ENCODE peak calls at places on chromosomes 16 and 17, in seven cellular contexts. One of them, this sample, is unnamed.

GRCh38 chr17:50265690-50266306 is 8.5 kb upstream of the TMEM92 start:
- DNase-seq in stimulated activated CD4-positive, alpha-beta T cell treated with anti-CD3 and anti-CD28 coated beads, Interleukin-4, amount 100 ng/mL, for 24 hours: no peak
- DNase-seq in Kasumi-1: no peak
- DNase-seq in foreskin fibroblast: no peak
- DNase-seq in heart right ventricle: no peak
- DNase-seq in dermis blood vessel endothelial cell: no peak
- DNase-seq in NCI-H2081: no peak
- DNase-seq in this sample: no peak

GRCh38 chr16:88454315-88455057 is 1.4 kb downstream of the ZFPM1 start:
- DNase-seq in stimulated activated CD4-positive, alpha-beta T cell treated with anti-CD3 and anti-CD28 coated beads, Interleukin-4, amount 100 ng/mL, for 24 hours: no peak
- DNase-seq in Kasumi-1: no peak
- DNase-seq in foreskin fibroblast: no peak
- DNase-seq in heart right ventricle: no peak
- DNase-seq in dermis blood vessel endothelial cell: peak
- DNase-seq in NCI-H2081: no peak
- DNase-seq in this sample: no peak

GRCh38 chr16:25037221-25037620 is 22.1 kb upstream of the ARHGAP17 start:
- DNase-seq in stimulated activated CD4-positive, alpha-beta T cell treated with anti-CD3 and anti-CD28 coated beads, Interleukin-4, amount 100 ng/mL, for 24 hours: no peak
- DNase-seq in Kasumi-1: no peak
- DNase-seq in foreskin fibroblast: no peak
- DNase-seq in heart right ventricle: no peak
- DNase-seq in dermis blood vessel endothelial cell: no peak
- DNase-seq in NCI-H2081: no peak
- DNase-seq in this sample: no peak

GRCh38 chr16:10661236-10661635 is 33.5 kb downstream of the TEKT5 start:
- DNase-seq in stimulated activated CD4-positive, alpha-beta T cell treated with anti-CD3 and anti-CD28 coated beads, Interleukin-4, amount 100 ng/mL, for 24 hours: no peak
- DNase-seq in Kasumi-1: no peak
- DNase-seq in foreskin fibroblast: no peak
- DNase-seq in heart right ventricle: no peak
- DNase-seq in dermis blood vessel endothelial cell: no peak
- DNase-seq in NCI-H2081: no peak
- DNase-seq in this sample: no peak

GRCh38 chr17:55641559-55642160 is 81.0 kb downstream of the TMEM100 start:
- DNase-seq in stimulated activated CD4-positive, alpha-beta T cell treated with anti-CD3 and anti-CD28 coated beads, Interleukin-4, amount 100 ng/mL, for 24 hours: peak
- DNase-seq in Kasumi-1: peak
- DNase-seq in foreskin fibroblast: peak
- DNase-seq in heart right ventricle: peak
- DNase-seq in dermis blood vessel endothelial cell: peak
- DNase-seq in NCI-H2081: no peak
- DNase-seq in this sample: no peak

GRCh38 chr16:81478876-81479496 is 34.4 kb downstream of the CMIP start:
- DNase-seq in stimulated activated CD4-positive, alpha-beta T cell treated with anti-CD3 and anti-CD28 coated beads, Interleukin-4, amount 100 ng/mL, for 24 hours: no peak
- DNase-seq in Kasumi-1: peak
- DNase-seq in foreskin fibroblast: no peak
- DNase-seq in heart right ventricle: peak
- DNase-seq in dermis blood vessel endothelial cell: peak
- DNase-seq in NCI-H2081: no peak
- DNase-seq in this sample: no peak

GRCh38 chr17:5097101-5097834 is 14.4 kb downstream of the ZNF232 start:
- DNase-seq in stimulated activated CD4-positive, alpha-beta T cell treated with anti-CD3 and anti-CD28 coated beads, Interleukin-4, amount 100 ng/mL, for 24 hours: no peak
- DNase-seq in Kasumi-1: no peak
- DNase-seq in foreskin fibroblast: no peak
- DNase-seq in heart right ventricle: peak
- DNase-seq in dermis blood vessel endothelial cell: no peak
- DNase-seq in NCI-H2081: no peak
- DNase-seq in this sample: no peak

GRCh38 chr17:54494731-54495715 is 405.6 kb upstream of the TOM1L1 start:
- DNase-seq in stimulated activated CD4-positive, alpha-beta T cell treated with anti-CD3 and anti-CD28 coated beads, Interleukin-4, amount 100 ng/mL, for 24 hours: no peak
- DNase-seq in Kasumi-1: no peak
- DNase-seq in foreskin fibroblast: no peak
- DNase-seq in heart right ventricle: no peak
- DNase-seq in dermis blood vessel endothelial cell: no peak
- DNase-seq in NCI-H2081: no peak
- DNase-seq in this sample: no peak

GRCh38 chr17:180380-181212 is 854 bp downstream of the DOC2B start:
- DNase-seq in stimulated activated CD4-positive, alpha-beta T cell treated with anti-CD3 and anti-CD28 coated beads, Interleukin-4, amount 100 ng/mL, for 24 hours: no peak
- DNase-seq in Kasumi-1: no peak
- DNase-seq in foreskin fibroblast: no peak
- DNase-seq in heart right ventricle: no peak
- DNase-seq in dermis blood vessel endothelial cell: no peak
- DNase-seq in NCI-H2081: no peak
- DNase-seq in this sample: no peak

GRCh38 chr17:21140911-21141310 is 14.1 kb downstream of the DHRS7B start:
- DNase-seq in stimulated activated CD4-positive, alpha-beta T cell treated with anti-CD3 and anti-CD28 coated beads, Interleukin-4, amount 100 ng/mL, for 24 hours: no peak
- DNase-seq in Kasumi-1: no peak
- DNase-seq in foreskin fibroblast: no peak
- DNase-seq in heart right ventricle: no peak
- DNase-seq in dermis blood vessel endothelial cell: no peak
- DNase-seq in NCI-H2081: no peak
- DNase-seq in this sample: no peak

GRCh38 chr17:10600551-10600950 is 51.1 kb upstream of the MYH2 start:
- DNase-seq in stimulated activated CD4-positive, alpha-beta T cell treated with anti-CD3 and anti-CD28 coated beads, Interleukin-4, amount 100 ng/mL, for 24 hours: no peak
- DNase-seq in Kasumi-1: no peak
- DNase-seq in foreskin fibroblast: peak
- DNase-seq in heart right ventricle: no peak
- DNase-seq in dermis blood vessel endothelial cell: peak
- DNase-seq in NCI-H2081: no peak
- DNase-seq in this sample: no peak

GRCh38 chr17:3575506-3575905 is 17.9 kb upstream of the TRPV3 start:
- DNase-seq in stimulated activated CD4-positive, alpha-beta T cell treated with anti-CD3 and anti-CD28 coated beads, Interleukin-4, amount 100 ng/mL, for 24 hours: no peak
- DNase-seq in Kasumi-1: no peak
- DNase-seq in foreskin fibroblast: peak
- DNase-seq in heart right ventricle: no peak
- DNase-seq in dermis blood vessel endothelial cell: no peak
- DNase-seq in NCI-H2081: no peak
- DNase-seq in this sample: no peak

GRCh38 chr16:273547-274421 is 2.0 kb downstream of the RGS11 start:
- DNase-seq in stimulated activated CD4-positive, alpha-beta T cell treated with anti-CD3 and anti-CD28 coated beads, Interleukin-4, amount 100 ng/mL, for 24 hours: no peak
- DNase-seq in Kasumi-1: no peak
- DNase-seq in foreskin fibroblast: no peak
- DNase-seq in heart right ventricle: no peak
- DNase-seq in dermis blood vessel endothelial cell: no peak
- DNase-seq in NCI-H2081: no peak
- DNase-seq in this sample: no peak

GRCh38 chr16:56477096-56477878 is 25.9 kb downstream of the OGFOD1 start:
- DNase-seq in stimulated activated CD4-positive, alpha-beta T cell treated with anti-CD3 and anti-CD28 coated beads, Interleukin-4, amount 100 ng/mL, for 24 hours: peak
- DNase-seq in Kasumi-1: peak
- DNase-seq in foreskin fibroblast: peak
- DNase-seq in heart right ventricle: no peak
- DNase-seq in dermis blood vessel endothelial cell: peak
- DNase-seq in NCI-H2081: no peak
- DNase-seq in this sample: no peak

GRCh38 chr16:3295783-3296182 is 9.4 kb downstream of the TIGD7 start:
- DNase-seq in stimulated activated CD4-positive, alpha-beta T cell treated with anti-CD3 and anti-CD28 coated beads, Interleukin-4, amount 100 ng/mL, for 24 hours: no peak
- DNase-seq in Kasumi-1: no peak
- DNase-seq in foreskin fibroblast: no peak
- DNase-seq in heart right ventricle: no peak
- DNase-seq in dermis blood vessel endothelial cell: no peak
- DNase-seq in NCI-H2081: no peak
- DNase-seq in this sample: no peak

GRCh38 chr17:40190197-40191021 is 13.1 kb downstream of the RAPGEFL1 start:
- DNase-seq in stimulated activated CD4-positive, alpha-beta T cell treated with anti-CD3 and anti-CD28 coated beads, Interleukin-4, amount 100 ng/mL, for 24 hours: peak
- DNase-seq in Kasumi-1: peak
- DNase-seq in foreskin fibroblast: no peak
- DNase-seq in heart right ventricle: no peak
- DNase-seq in dermis blood vessel endothelial cell: peak
- DNase-seq in NCI-H2081: no peak
- DNase-seq in this sample: no peak

GRCh38 chr16:31135535-31136286 is at the start of gene PRSS8:
- DNase-seq in stimulated activated CD4-positive, alpha-beta T cell treated with anti-CD3 and anti-CD28 coated beads, Interleukin-4, amount 100 ng/mL, for 24 hours: no peak
- DNase-seq in Kasumi-1: no peak
- DNase-seq in foreskin fibroblast: no peak
- DNase-seq in heart right ventricle: no peak
- DNase-seq in dermis blood vessel endothelial cell: no peak
- DNase-seq in NCI-H2081: no peak
- DNase-seq in this sample: no peak

GRCh38 chr16:15033309-15033707 is 22.6 kb downstream of the NTAN1 start:
- DNase-seq in stimulated activated CD4-positive, alpha-beta T cell treated with anti-CD3 and anti-CD28 coated beads, Interleukin-4, amount 100 ng/mL, for 24 hours: no peak
- DNase-seq in Kasumi-1: no peak
- DNase-seq in foreskin fibroblast: no peak
- DNase-seq in heart right ventricle: peak
- DNase-seq in dermis blood vessel endothelial cell: peak
- DNase-seq in NCI-H2081: no peak
- DNase-seq in this sample: no peak

GRCh38 chr16:22623351-22623781 is 112.7 kb downstream of the NPIPB5 start:
- DNase-seq in stimulated activated CD4-positive, alpha-beta T cell treated with anti-CD3 and anti-CD28 coated beads, Interleukin-4, amount 100 ng/mL, for 24 hours: no peak
- DNase-seq in Kasumi-1: no peak
- DNase-seq in foreskin fibroblast: peak
- DNase-seq in heart right ventricle: no peak
- DNase-seq in dermis blood vessel endothelial cell: no peak
- DNase-seq in NCI-H2081: no peak
- DNase-seq in this sample: no peak

GRCh38 chr16:16997349-16997748 is 473.4 kb downstream of the XYLT1 start:
- DNase-seq in stimulated activated CD4-positive, alpha-beta T cell treated with anti-CD3 and anti-CD28 coated beads, Interleukin-4, amount 100 ng/mL, for 24 hours: no peak
- DNase-seq in Kasumi-1: no peak
- DNase-seq in foreskin fibroblast: no peak
- DNase-seq in heart right ventricle: no peak
- DNase-seq in dermis blood vessel endothelial cell: no peak
- DNase-seq in NCI-H2081: no peak
- DNase-seq in this sample: no peak

GRCh38 chr17:50931003-50931878 is 65.1 kb upstream of the TOB1 start:
- DNase-seq in stimulated activated CD4-positive, alpha-beta T cell treated with anti-CD3 and anti-CD28 coated beads, Interleukin-4, amount 100 ng/mL, for 24 hours: peak
- DNase-seq in Kasumi-1: peak
- DNase-seq in foreskin fibroblast: peak
- DNase-seq in heart right ventricle: peak
- DNase-seq in dermis blood vessel endothelial cell: peak
- DNase-seq in NCI-H2081: peak
- DNase-seq in this sample: peak

GRCh38 chr16:82002831-82003230 is 8.4 kb downstream of the SDR42E1 start:
- DNase-seq in stimulated activated CD4-positive, alpha-beta T cell treated with anti-CD3 and anti-CD28 coated beads, Interleukin-4, amount 100 ng/mL, for 24 hours: no peak
- DNase-seq in Kasumi-1: no peak
- DNase-seq in foreskin fibroblast: no peak
- DNase-seq in heart right ventricle: no peak
- DNase-seq in dermis blood vessel endothelial cell: no peak
- DNase-seq in NCI-H2081: no peak
- DNase-seq in this sample: no peak

GRCh38 chr17:45852535-45853297 is 8.0 kb downstream of the SPPL2C start:
- DNase-seq in stimulated activated CD4-positive, alpha-beta T cell treated with anti-CD3 and anti-CD28 coated beads, Interleukin-4, amount 100 ng/mL, for 24 hours: peak
- DNase-seq in Kasumi-1: peak
- DNase-seq in foreskin fibroblast: peak
- DNase-seq in heart right ventricle: peak
- DNase-seq in dermis blood vessel endothelial cell: peak
- DNase-seq in NCI-H2081: peak
- DNase-seq in this sample: peak

GRCh38 chr17:29972277-29972676 is 30.8 kb downstream of the EFCAB5 start:
- DNase-seq in stimulated activated CD4-positive, alpha-beta T cell treated with anti-CD3 and anti-CD28 coated beads, Interleukin-4, amount 100 ng/mL, for 24 hours: no peak
- DNase-seq in Kasumi-1: no peak
- DNase-seq in foreskin fibroblast: no peak
- DNase-seq in heart right ventricle: no peak
- DNase-seq in dermis blood vessel endothelial cell: no peak
- DNase-seq in NCI-H2081: no peak
- DNase-seq in this sample: no peak

GRCh38 chr16:3131755-3132377 is 3.0 kb upstream of the ZNF213 start:
- DNase-seq in stimulated activated CD4-positive, alpha-beta T cell treated with anti-CD3 and anti-CD28 coated beads, Interleukin-4, amount 100 ng/mL, for 24 hours: peak
- DNase-seq in Kasumi-1: peak
- DNase-seq in foreskin fibroblast: no peak
- DNase-seq in heart right ventricle: no peak
- DNase-seq in dermis blood vessel endothelial cell: peak
- DNase-seq in NCI-H2081: no peak
- DNase-seq in this sample: no peak

GRCh38 chr17:42819939-42820535 is 4.0 kb downstream of the BECN1 start:
- DNase-seq in stimulated activated CD4-positive, alpha-beta T cell treated with anti-CD3 and anti-CD28 coated beads, Interleukin-4, amount 100 ng/mL, for 24 hours: peak
- DNase-seq in Kasumi-1: peak
- DNase-seq in foreskin fibroblast: no peak
- DNase-seq in heart right ventricle: peak
- DNase-seq in dermis blood vessel endothelial cell: peak
- DNase-seq in NCI-H2081: peak
- DNase-seq in this sample: peak

GRCh38 chr17:79946352-79947231 is 89.1 kb downstream of the TBC1D16 start:
- DNase-seq in stimulated activated CD4-positive, alpha-beta T cell treated with anti-CD3 and anti-CD28 coated beads, Interleukin-4, amount 100 ng/mL, for 24 hours: no peak
- DNase-seq in Kasumi-1: no peak
- DNase-seq in foreskin fibroblast: no peak
- DNase-seq in heart right ventricle: no peak
- DNase-seq in dermis blood vessel endothelial cell: no peak
- DNase-seq in NCI-H2081: no peak
- DNase-seq in this sample: no peak

GRCh38 chr17:19753661-19754463 is 5.8 kb upstream of the ALDH3A1 start:
- DNase-seq in stimulated activated CD4-positive, alpha-beta T cell treated with anti-CD3 and anti-CD28 coated beads, Interleukin-4, amount 100 ng/mL, for 24 hours: no peak
- DNase-seq in Kasumi-1: no peak
- DNase-seq in foreskin fibroblast: no peak
- DNase-seq in heart right ventricle: peak
- DNase-seq in dermis blood vessel endothelial cell: peak
- DNase-seq in NCI-H2081: no peak
- DNase-seq in this sample: peak

GRCh38 chr16:24358117-24358516 is 102.0 kb downstream of the CACNG3 start:
- DNase-seq in stimulated activated CD4-positive, alpha-beta T cell treated with anti-CD3 and anti-CD28 coated beads, Interleukin-4, amount 100 ng/mL, for 24 hours: no peak
- DNase-seq in Kasumi-1: no peak
- DNase-seq in foreskin fibroblast: no peak
- DNase-seq in heart right ventricle: no peak
- DNase-seq in dermis blood vessel endothelial cell: no peak
- DNase-seq in NCI-H2081: no peak
- DNase-seq in this sample: no peak

GRCh38 chr16:10368984-10369551 is 16.8 kb upstream of the ATF7IP2 start:
- DNase-seq in stimulated activated CD4-positive, alpha-beta T cell treated with anti-CD3 and anti-CD28 coated beads, Interleukin-4, amount 100 ng/mL, for 24 hours: no peak
- DNase-seq in Kasumi-1: no peak
- DNase-seq in foreskin fibroblast: no peak
- DNase-seq in heart right ventricle: no peak
- DNase-seq in dermis blood vessel endothelial cell: peak
- DNase-seq in NCI-H2081: no peak
- DNase-seq in this sample: no peak

GRCh38 chr17:37067555-37068111 is 118.9 kb downstream of the AATF start:
- DNase-seq in stimulated activated CD4-positive, alpha-beta T cell treated with anti-CD3 and anti-CD28 coated beads, Interleukin-4, amount 100 ng/mL, for 24 hours: no peak
- DNase-seq in Kasumi-1: no peak
- DNase-seq in foreskin fibroblast: peak
- DNase-seq in heart right ventricle: no peak
- DNase-seq in dermis blood vessel endothelial cell: peak
- DNase-seq in NCI-H2081: no peak
- DNase-seq in this sample: no peak

GRCh38 chr17:71501716-71502115 is 619.1 kb upstream of the SOX9 start:
- DNase-seq in stimulated activated CD4-positive, alpha-beta T cell treated with anti-CD3 and anti-CD28 coated beads, Interleukin-4, amount 100 ng/mL, for 24 hours: no peak
- DNase-seq in Kasumi-1: no peak
- DNase-seq in foreskin fibroblast: no peak
- DNase-seq in heart right ventricle: no peak
- DNase-seq in dermis blood vessel endothelial cell: no peak
- DNase-seq in NCI-H2081: no peak
- DNase-seq in this sample: no peak

GRCh38 chr16:1871974-1872635 is at the start of gene MEIOB:
- DNase-seq in stimulated activated CD4-positive, alpha-beta T cell treated with anti-CD3 and anti-CD28 coated beads, Interleukin-4, amount 100 ng/mL, for 24 hours: peak
- DNase-seq in Kasumi-1: no peak
- DNase-seq in foreskin fibroblast: no peak
- DNase-seq in heart right ventricle: no peak
- DNase-seq in dermis blood vessel endothelial cell: peak
- DNase-seq in NCI-H2081: no peak
- DNase-seq in this sample: no peak